ENCODE peak calls at places on chromosomes 12 and 14, in nine cellular contexts. One of them, this sample, is unnamed.

GRCh38 chr14:81516941-81517797 is 16.5 kb downstream of the SEL1L start:
- DNase-seq in AG04450: peak
- DNase-seq in ovary: peak
- DNase-seq in lower leg skin: no peak
- DNase-seq in neural progenitor cell: peak
- DNase-seq in fibroblast of the aortic adventitia: peak
- DNase-seq in foreskin fibroblast: peak
- DNase-seq in fibroblast of lung: peak
- DNase-seq in BJ: peak
- DNase-seq in this sample: no peak

GRCh38 chr12:8823565-8824300 is 1.3 kb downstream of the A2ML1 start:
- DNase-seq in AG04450: no peak
- DNase-seq in ovary: peak
- DNase-seq in lower leg skin: no peak
- DNase-seq in neural progenitor cell: peak
- DNase-seq in fibroblast of the aortic adventitia: peak
- DNase-seq in foreskin fibroblast: peak
- DNase-seq in fibroblast of lung: peak
- DNase-seq in BJ: no peak
- DNase-seq in this sample: no peak

GRCh38 chr12:105538880-105539279 is 208.4 kb downstream of the C12orf75 start:
- DNase-seq in AG04450: peak
- DNase-seq in ovary: no peak
- DNase-seq in lower leg skin: no peak
- DNase-seq in neural progenitor cell: no peak
- DNase-seq in fibroblast of the aortic adventitia: peak
- DNase-seq in foreskin fibroblast: no peak
- DNase-seq in fibroblast of lung: peak
- DNase-seq in BJ: peak
- DNase-seq in this sample: no peak

GRCh38 chr14:80393766-80394165 is 182.5 kb upstream of the DIO2 start:
- DNase-seq in AG04450: no peak
- DNase-seq in ovary: no peak
- DNase-seq in lower leg skin: no peak
- DNase-seq in neural progenitor cell: no peak
- DNase-seq in fibroblast of the aortic adventitia: no peak
- DNase-seq in foreskin fibroblast: no peak
- DNase-seq in fibroblast of lung: peak
- DNase-seq in BJ: no peak
- DNase-seq in this sample: no peak

GRCh38 chr12:124632510-124632909 is 65.1 kb upstream of the NCOR2 start:
- DNase-seq in AG04450: no peak
- DNase-seq in ovary: no peak
- DNase-seq in lower leg skin: no peak
- DNase-seq in neural progenitor cell: peak
- DNase-seq in fibroblast of the aortic adventitia: peak
- DNase-seq in foreskin fibroblast: no peak
- DNase-seq in fibroblast of lung: peak
- DNase-seq in BJ: no peak
- DNase-seq in this sample: no peak

GRCh38 chr14:55332654-55333570 is 61.7 kb downstream of the FBXO34 start:
- DNase-seq in AG04450: no peak
- DNase-seq in ovary: no peak
- DNase-seq in lower leg skin: no peak
- DNase-seq in neural progenitor cell: no peak
- DNase-seq in fibroblast of the aortic adventitia: no peak
- DNase-seq in foreskin fibroblast: no peak
- DNase-seq in fibroblast of lung: peak
- DNase-seq in BJ: no peak
- DNase-seq in this sample: peak

GRCh38 chr12:47247418-47247817 is 167.7 kb upstream of the AMIGO2 start:
- DNase-seq in AG04450: no peak
- DNase-seq in ovary: no peak
- DNase-seq in lower leg skin: no peak
- DNase-seq in neural progenitor cell: no peak
- DNase-seq in fibroblast of the aortic adventitia: no peak
- DNase-seq in foreskin fibroblast: no peak
- DNase-seq in fibroblast of lung: no peak
- DNase-seq in BJ: no peak
- DNase-seq in this sample: no peak

GRCh38 chr14:102584871-102585869 is 7.3 kb upstream of the RCOR1 start:
- DNase-seq in AG04450: no peak
- DNase-seq in ovary: no peak
- DNase-seq in lower leg skin: no peak
- DNase-seq in neural progenitor cell: peak
- DNase-seq in fibroblast of the aortic adventitia: peak
- DNase-seq in foreskin fibroblast: peak
- DNase-seq in fibroblast of lung: peak
- DNase-seq in BJ: no peak
- DNase-seq in this sample: no peak

GRCh38 chr12:54701940-54702592 is 53.9 kb upstream of the DCD start:
- DNase-seq in AG04450: no peak
- DNase-seq in ovary: no peak
- DNase-seq in lower leg skin: no peak
- DNase-seq in neural progenitor cell: peak
- DNase-seq in fibroblast of the aortic adventitia: peak
- DNase-seq in foreskin fibroblast: peak
- DNase-seq in fibroblast of lung: peak
- DNase-seq in BJ: no peak
- DNase-seq in this sample: peak

GRCh38 chr14:102779574-102780315 is 2.5 kb downstream of the TRAF3 start:
- DNase-seq in AG04450: no peak
- DNase-seq in ovary: no peak
- DNase-seq in lower leg skin: no peak
- DNase-seq in neural progenitor cell: no peak
- DNase-seq in fibroblast of the aortic adventitia: peak
- DNase-seq in foreskin fibroblast: no peak
- DNase-seq in fibroblast of lung: no peak
- DNase-seq in BJ: no peak
- DNase-seq in this sample: no peak

GRCh38 chr14:95255487-95255886 is 64.2 kb downstream of the CLMN start:
- DNase-seq in AG04450: no peak
- DNase-seq in ovary: no peak
- DNase-seq in lower leg skin: peak
- DNase-seq in neural progenitor cell: peak
- DNase-seq in fibroblast of the aortic adventitia: peak
- DNase-seq in foreskin fibroblast: peak
- DNase-seq in fibroblast of lung: peak
- DNase-seq in BJ: no peak
- DNase-seq in this sample: no peak

GRCh38 chr12:108731105-108731865 is at the start of gene CORO1C:
- DNase-seq in AG04450: peak
- DNase-seq in ovary: peak
- DNase-seq in lower leg skin: peak
- DNase-seq in neural progenitor cell: peak
- DNase-seq in fibroblast of the aortic adventitia: peak
- DNase-seq in foreskin fibroblast: peak
- DNase-seq in fibroblast of lung: peak
- DNase-seq in BJ: peak
- DNase-seq in this sample: peak

GRCh38 chr12:108734200-108734906 is 3.0 kb upstream of the CORO1C start:
- DNase-seq in AG04450: peak
- DNase-seq in ovary: no peak
- DNase-seq in lower leg skin: no peak
- DNase-seq in neural progenitor cell: no peak
- DNase-seq in fibroblast of the aortic adventitia: peak
- DNase-seq in foreskin fibroblast: peak
- DNase-seq in fibroblast of lung: peak
- DNase-seq in BJ: peak
- DNase-seq in this sample: no peak

GRCh38 chr12:108731866-108732461 is 646 bp upstream of the CORO1C start:
- DNase-seq in AG04450: peak
- DNase-seq in ovary: peak
- DNase-seq in lower leg skin: peak
- DNase-seq in neural progenitor cell: peak
- DNase-seq in fibroblast of the aortic adventitia: peak
- DNase-seq in foreskin fibroblast: peak
- DNase-seq in fibroblast of lung: peak
- DNase-seq in BJ: peak
- DNase-seq in this sample: peak

GRCh38 chr12:108733132-108733531 is 1.8 kb upstream of the CORO1C start:
- DNase-seq in AG04450: no peak
- DNase-seq in ovary: no peak
- DNase-seq in lower leg skin: no peak
- DNase-seq in neural progenitor cell: no peak
- DNase-seq in fibroblast of the aortic adventitia: no peak
- DNase-seq in foreskin fibroblast: no peak
- DNase-seq in fibroblast of lung: no peak
- DNase-seq in BJ: no peak
- DNase-seq in this sample: no peak

DNA sequence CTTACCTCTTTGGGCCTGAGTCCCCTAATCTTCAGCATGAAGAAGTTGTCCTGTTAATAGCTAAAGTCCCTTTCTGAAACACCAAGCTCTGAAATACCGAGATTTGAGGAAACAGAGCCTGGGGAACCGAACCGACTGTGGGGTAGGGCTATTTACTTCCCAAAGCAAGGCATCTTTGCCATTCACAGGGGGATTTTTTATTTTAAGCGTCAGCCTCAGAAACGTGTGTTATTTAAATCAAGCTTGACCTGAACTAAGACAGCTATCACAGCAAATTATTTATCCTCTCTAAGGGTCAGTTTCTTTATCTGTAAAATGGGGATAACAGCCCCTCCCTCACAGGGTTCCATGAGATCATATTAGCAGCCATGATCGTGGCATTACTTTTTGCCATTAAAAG is 1.2 kb upstream of the CORO1C start:
- DNase-seq in AG04450: no peak
- DNase-seq in ovary: no peak
- DNase-seq in lower leg skin: no peak
- DNase-seq in neural progenitor cell: no peak
- DNase-seq in fibroblast of the aortic adventitia: no peak
- DNase-seq in foreskin fibroblast: no peak
- DNase-seq in fibroblast of lung: no peak
- DNase-seq in BJ: no peak
- DNase-seq in this sample: no peak
- H3K4me3 ChIP-seq in AG04450: peak
- H3K4me3 ChIP-seq in ovary: peak
- H3K4me3 ChIP-seq in lower leg skin: no peak
- H3K4me3 ChIP-seq in neural progenitor cell: peak
- H3K4me3 ChIP-seq in fibroblast of the aortic adventitia: peak
- H3K4me3 ChIP-seq in foreskin fibroblast: peak
- H3K4me3 ChIP-seq in fibroblast of lung: no peak
- H3K4me3 ChIP-seq in BJ: peak
- H3K4me3 ChIP-seq in this sample: no peak

GRCh38 chr14:33959692-33960151 is 8.8 kb upstream of the EGLN3 start:
- DNase-seq in AG04450: no peak
- DNase-seq in ovary: no peak
- DNase-seq in lower leg skin: no peak
- DNase-seq in neural progenitor cell: peak
- DNase-seq in fibroblast of the aortic adventitia: no peak
- DNase-seq in foreskin fibroblast: no peak
- DNase-seq in fibroblast of lung: no peak
- DNase-seq in BJ: no peak
- DNase-seq in this sample: peak
- H3K4me3 ChIP-seq in AG04450: no peak
- H3K4me3 ChIP-seq in ovary: no peak
- H3K4me3 ChIP-seq in lower leg skin: no peak
- H3K4me3 ChIP-seq in neural progenitor cell: no peak
- H3K4me3 ChIP-seq in fibroblast of the aortic adventitia: no peak
- H3K4me3 ChIP-seq in foreskin fibroblast: no peak
- H3K4me3 ChIP-seq in fibroblast of lung: no peak
- H3K4me3 ChIP-seq in BJ: no peak
- H3K4me3 ChIP-seq in this sample: no peak

GRCh38 chr14:30191639-30192279 is 264.1 kb upstream of the PRKD1 start:
- DNase-seq in AG04450: no peak
- DNase-seq in ovary: no peak
- DNase-seq in lower leg skin: no peak
- DNase-seq in neural progenitor cell: no peak
- DNase-seq in fibroblast of the aortic adventitia: peak
- DNase-seq in foreskin fibroblast: peak
- DNase-seq in fibroblast of lung: peak
- DNase-seq in BJ: no peak
- DNase-seq in this sample: no peak

GRCh38 chr14:30180219-30180618 is 252.6 kb upstream of the PRKD1 start:
- DNase-seq in AG04450: peak
- DNase-seq in ovary: no peak
- DNase-seq in lower leg skin: no peak
- DNase-seq in neural progenitor cell: no peak
- DNase-seq in fibroblast of the aortic adventitia: peak
- DNase-seq in foreskin fibroblast: peak
- DNase-seq in fibroblast of lung: peak
- DNase-seq in BJ: no peak
- DNase-seq in this sample: no peak

DNA sequence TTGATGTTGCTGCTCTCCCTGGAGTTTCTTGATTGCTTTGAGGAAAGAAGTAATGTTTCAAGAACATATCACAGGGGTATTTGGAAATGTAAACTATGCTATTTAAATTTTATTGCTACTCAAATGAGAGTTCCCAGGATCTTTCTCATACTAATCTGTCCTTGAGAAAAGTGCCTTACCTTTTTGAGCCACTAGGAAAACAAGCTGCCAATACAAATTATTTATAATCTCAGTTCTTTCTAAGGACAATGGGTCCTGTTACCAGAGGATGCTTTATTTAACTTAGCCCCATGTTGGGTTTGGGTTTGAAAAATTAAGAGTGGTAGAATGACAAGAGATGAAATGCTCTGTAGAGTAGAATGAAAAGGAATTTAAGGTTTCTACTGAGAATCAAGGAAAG is 258.2 kb upstream of the PRKD1 start:
- DNase-seq in AG04450: no peak
- DNase-seq in ovary: no peak
- DNase-seq in lower leg skin: no peak
- DNase-seq in neural progenitor cell: no peak
- DNase-seq in fibroblast of the aortic adventitia: no peak
- DNase-seq in foreskin fibroblast: no peak
- DNase-seq in fibroblast of lung: no peak
- DNase-seq in BJ: no peak
- DNase-seq in this sample: no peak
- H3K4me3 ChIP-seq in AG04450: no peak
- H3K4me3 ChIP-seq in ovary: no peak
- H3K4me3 ChIP-seq in lower leg skin: no peak
- H3K4me3 ChIP-seq in neural progenitor cell: no peak
- H3K4me3 ChIP-seq in fibroblast of the aortic adventitia: no peak
- H3K4me3 ChIP-seq in foreskin fibroblast: no peak
- H3K4me3 ChIP-seq in fibroblast of lung: no peak
- H3K4me3 ChIP-seq in BJ: no peak
- H3K4me3 ChIP-seq in this sample: no peak

GRCh38 chr12:52951126-52951525 is 2.2 kb downstream of the KRT18 start:
- DNase-seq in AG04450: no peak
- DNase-seq in ovary: no peak
- DNase-seq in lower leg skin: no peak
- DNase-seq in neural progenitor cell: no peak
- DNase-seq in fibroblast of the aortic adventitia: no peak
- DNase-seq in foreskin fibroblast: no peak
- DNase-seq in fibroblast of lung: no peak
- DNase-seq in BJ: no peak
- DNase-seq in this sample: no peak
- H3K4me3 ChIP-seq in AG04450: no peak
- H3K4me3 ChIP-seq in ovary: no peak
- H3K4me3 ChIP-seq in lower leg skin: no peak
- H3K4me3 ChIP-seq in neural progenitor cell: no peak
- H3K4me3 ChIP-seq in fibroblast of the aortic adventitia: peak
- H3K4me3 ChIP-seq in foreskin fibroblast: no peak
- H3K4me3 ChIP-seq in fibroblast of lung: no peak
- H3K4me3 ChIP-seq in BJ: no peak
- H3K4me3 ChIP-seq in this sample: no peak